ENCODE peak calls at places on chromosomes 5 and 9, in nine cellular contexts. M, W, T, H, K, A, C, E and F are unnamed samples.

GRCh38 chr5:9928266-9928750 is 298.2 kb upstream of the TAS2R1 start:
- DNase-seq in K (no peak), C (no peak), T (no peak), M (no peak), A (no peak), E (no peak), H (no peak), W (no peak), F (no peak)

GRCh38 chr5:177008716-177009115 is 2.1 kb upstream of the UIMC1 start:
- DNase-seq in H (no peak), T (no peak), E (no peak), A (no peak), C (no peak), M (no peak), W (no peak), K (no peak), F (no peak)

GRCh38 chr9:128819716-128820664 is 1.7 kb downstream of the ENDOG start:
- DNase-seq in M (peak; percentile 23), W (peak; percentile 71), E (no peak), K (no peak), C (no peak), H (peak; percentile 42), A (no peak), T (no peak), F (no peak)

GRCh38 chr5:33781286-33781685 is 110.5 kb downstream of the ADAMTS12 start:
- DNase-seq in E (no peak), A (no peak), T (no peak), C (no peak), H (no peak), M (no peak), W (no peak), K (no peak), F (no peak)

GRCh38 chr5:143166661-143167420 is 236.6 kb downstream of the NR3C1 start:
- DNase-seq in H (peak; percentile 58), T (peak; percentile 66), W (no peak), E (no peak), C (no peak), M (no peak), A (no peak), K (no peak), F (no peak)

GRCh38 chr5:139767960-139768359 is 27.6 kb upstream of the PSD2 start:
- DNase-seq in A (no peak), T (no peak), E (no peak), C (no peak), W (no peak), H (no peak), M (no peak), K (no peak), F (no peak)

GRCh38 chr9:32899181-32899580 is 102.2 kb downstream of the APTX start:
- DNase-seq in C (no peak), W (no peak), E (no peak), K (no peak), H (no peak), A (no peak), T (no peak), M (no peak), F (no peak)

GRCh38 chr9:98482248-98482647 is 226.5 kb downstream of the GABBR2 start:
- DNase-seq in C (no peak), T (no peak), W (no peak), E (no peak), H (no peak), A (no peak), K (no peak), M (no peak), F (no peak)

GRCh38 chr9:79196606-79197005 is 375.2 kb upstream of the TLE4 start:
- DNase-seq in M (no peak), W (no peak), K (no peak), A (no peak), T (no peak), E (no peak), H (no peak), C (no peak), F (no peak)

GRCh38 chr5:132273631-132274030 is 16.1 kb downstream of the PDLIM4 start:
- DNase-seq in C (no peak), T (peak; percentile 42), A (no peak), K (no peak), M (no peak), H (no peak), E (no peak), W (no peak), F (no peak)

GRCh38 chr9:129027685-129028191 is 393 bp downstream of the SH3GLB2 start:
- DNase-seq in M (peak; percentile 86), K (peak; percentile 16), T (peak; percentile 59), E (peak; percentile 34), H (peak; percentile 64), A (no peak), C (no peak), W (peak; percentile 59), F (peak; percentile 65)

GRCh38 chr5:82129723-82130285 is 148.3 kb downstream of the RPS23 start:
- DNase-seq in C (no peak), A (no peak), H (no peak), M (no peak), K (no peak), W (no peak), E (no peak), T (no peak), F (no peak)

GRCh38 chr5:127351418-127351817 is 60.8 kb downstream of the MEGF10 start:
- DNase-seq in M (no peak), K (no peak), W (no peak), A (no peak), H (no peak), T (peak; percentile 20), E (no peak), C (no peak), F (no peak)

GRCh38 chr5:69450116-69450515 is 35.2 kb downstream of the MARVELD2 start:
- DNase-seq in K (no peak), H (no peak), M (no peak), T (peak; percentile 69), E (no peak), W (no peak), A (no peak), C (no peak), F (no peak)

GRCh38 chr5:80481019-80481893 is 6.6 kb upstream of the FAM151B start:
- DNase-seq in M (peak; percentile 7), H (peak; percentile 67), E (no peak), A (no peak), T (peak; percentile 25), C (peak; percentile 78), K (no peak), W (no peak), F (no peak)

GRCh38 chr9:17637229-17637628 is 58.4 kb downstream of the SH3GL2 start:
- DNase-seq in M (no peak), T (no peak), K (no peak), E (no peak), C (no peak), W (no peak), A (no peak), H (no peak), F (no peak)

GRCh38 chr5:61600945-61601491 is 269.0 kb downstream of the ZSWIM6 start:
- DNase-seq in M (no peak), K (no peak), T (no peak), H (no peak), A (no peak), C (no peak), W (no peak), E (no peak), F (no peak)

GRCh38 chr5:163580516-163580915 is 75.1 kb downstream of the MAT2B start:
- DNase-seq in E (no peak), K (no peak), W (no peak), T (peak; percentile 21), M (no peak), H (peak; percentile 82), C (no peak), A (no peak), F (no peak)

GRCh38 chr9:104950838-104951237 is 22.9 kb upstream of the ABCA1 start:
- DNase-seq in W (no peak), E (no peak), A (no peak), M (no peak), H (no peak), T (no peak), K (no peak), C (no peak), F (no peak)

GRCh38 chr5:173920866-173921265 is 32.7 kb downstream of the CPEB4 start:
- DNase-seq in M (no peak), T (peak; percentile 13), C (no peak), K (no peak), E (no peak), W (no peak), A (no peak), H (no peak), F (no peak)

GRCh38 chr9:72046593-72047456 is 13.6 kb downstream of the C9orf57 start:
- DNase-seq in W (no peak), H (no peak), K (no peak), E (no peak), M (no peak), A (no peak), C (no peak), T (no peak), F (no peak)